ENCODE peak calls at places on chromosomes 11 and 22, in nine cellular contexts. One of them, this sample, is unnamed.

GRCh38 chr11:121699801-121700200 is 247.0 kb upstream of the SORL1-AS1 start:
- DNase-seq in fibroblast of the aortic adventitia: no peak
- DNase-seq in ovary: no peak
- DNase-seq in left ventricle myocardium inferior: no peak
- DNase-seq in MM.1S: no peak
- DNase-seq in B cell: no peak
- DNase-seq in A549: no peak
- DNase-seq in astrocyte of the cerebellum: no peak
- DNase-seq in progenitor cell of endocrine pancreas: no peak
- DNase-seq in this sample: no peak

GRCh38 chr11:83599066-83599465 is 312.9 kb upstream of the CCDC90B start:
- DNase-seq in MM.1S: no peak
- DNase-seq in fibroblast of the aortic adventitia: no peak
- DNase-seq in ovary: no peak
- DNase-seq in B cell: no peak
- DNase-seq in left ventricle myocardium inferior: no peak
- DNase-seq in astrocyte of the cerebellum: no peak
- DNase-seq in A549: no peak
- DNase-seq in progenitor cell of endocrine pancreas: no peak
- DNase-seq in this sample: no peak

GRCh38 chr22:31917227-31917921 is 27.0 kb upstream of the YWHAH start:
- DNase-seq in progenitor cell of endocrine pancreas: no peak
- DNase-seq in ovary: no peak
- DNase-seq in A549: no peak
- DNase-seq in left ventricle myocardium inferior: no peak
- DNase-seq in B cell: peak
- DNase-seq in fibroblast of the aortic adventitia: no peak
- DNase-seq in astrocyte of the cerebellum: no peak
- DNase-seq in MM.1S: no peak
- DNase-seq in this sample: peak

GRCh38 chr11:94821439-94821838 is 53.3 kb downstream of the AMOTL1 start:
- DNase-seq in progenitor cell of endocrine pancreas: no peak
- DNase-seq in left ventricle myocardium inferior: no peak
- DNase-seq in astrocyte of the cerebellum: no peak
- DNase-seq in fibroblast of the aortic adventitia: no peak
- DNase-seq in ovary: no peak
- DNase-seq in A549: no peak
- DNase-seq in B cell: no peak
- DNase-seq in MM.1S: no peak
- DNase-seq in this sample: no peak

GRCh38 chr22:43035250-43035649 is 20.3 kb upstream of the PACSIN2 start:
- DNase-seq in astrocyte of the cerebellum: no peak
- DNase-seq in MM.1S: no peak
- DNase-seq in progenitor cell of endocrine pancreas: no peak
- DNase-seq in fibroblast of the aortic adventitia: no peak
- DNase-seq in A549: no peak
- DNase-seq in ovary: no peak
- DNase-seq in B cell: no peak
- DNase-seq in left ventricle myocardium inferior: no peak
- DNase-seq in this sample: no peak

GRCh38 chr11:112882494-112883381 is 78.5 kb upstream of the NCAM1 start:
- DNase-seq in MM.1S: no peak
- DNase-seq in astrocyte of the cerebellum: no peak
- DNase-seq in A549: no peak
- DNase-seq in left ventricle myocardium inferior: peak
- DNase-seq in fibroblast of the aortic adventitia: peak
- DNase-seq in ovary: no peak
- DNase-seq in B cell: no peak
- DNase-seq in progenitor cell of endocrine pancreas: no peak
- DNase-seq in this sample: no peak

GRCh38 chr11:63866211-63866610 is 27.3 kb downstream of the MARK2 start:
- DNase-seq in left ventricle myocardium inferior: peak
- DNase-seq in fibroblast of the aortic adventitia: peak
- DNase-seq in astrocyte of the cerebellum: peak
- DNase-seq in ovary: peak
- DNase-seq in A549: no peak
- DNase-seq in B cell: no peak
- DNase-seq in progenitor cell of endocrine pancreas: no peak
- DNase-seq in MM.1S: peak
- DNase-seq in this sample: peak

GRCh38 chr11:64629796-64630562 is 39.0 kb downstream of the SLC22A12 start:
- DNase-seq in astrocyte of the cerebellum: no peak
- DNase-seq in MM.1S: no peak
- DNase-seq in ovary: no peak
- DNase-seq in progenitor cell of endocrine pancreas: peak
- DNase-seq in left ventricle myocardium inferior: no peak
- DNase-seq in A549: no peak
- DNase-seq in B cell: no peak
- DNase-seq in fibroblast of the aortic adventitia: no peak
- DNase-seq in this sample: no peak

GRCh38 chr11:61961570-61962212 is 5.7 kb downstream of the FTH1 start:
- DNase-seq in MM.1S: no peak
- DNase-seq in astrocyte of the cerebellum: no peak
- DNase-seq in ovary: no peak
- DNase-seq in fibroblast of the aortic adventitia: peak
- DNase-seq in B cell: no peak
- DNase-seq in progenitor cell of endocrine pancreas: no peak
- DNase-seq in A549: peak
- DNase-seq in left ventricle myocardium inferior: peak
- DNase-seq in this sample: no peak

GRCh38 chr22:19855504-19856409 is 1.1 kb upstream of the GNB1L start:
- DNase-seq in B cell: peak
- DNase-seq in ovary: peak
- DNase-seq in astrocyte of the cerebellum: no peak
- DNase-seq in progenitor cell of endocrine pancreas: no peak
- DNase-seq in MM.1S: peak
- DNase-seq in left ventricle myocardium inferior: no peak
- DNase-seq in A549: peak
- DNase-seq in fibroblast of the aortic adventitia: peak
- DNase-seq in this sample: peak

GRCh38 chr11:78061088-78061920 is 2.4 kb upstream of the THRSP start:
- DNase-seq in astrocyte of the cerebellum: no peak
- DNase-seq in left ventricle myocardium inferior: peak
- DNase-seq in fibroblast of the aortic adventitia: no peak
- DNase-seq in B cell: no peak
- DNase-seq in MM.1S: no peak
- DNase-seq in ovary: no peak
- DNase-seq in progenitor cell of endocrine pancreas: no peak
- DNase-seq in A549: no peak
- DNase-seq in this sample: no peak

GRCh38 chr11:65136515-65137096 is 2.3 kb upstream of the SYVN1 start:
- DNase-seq in left ventricle myocardium inferior: no peak
- DNase-seq in astrocyte of the cerebellum: no peak
- DNase-seq in ovary: no peak
- DNase-seq in progenitor cell of endocrine pancreas: no peak
- DNase-seq in fibroblast of the aortic adventitia: no peak
- DNase-seq in B cell: no peak
- DNase-seq in A549: no peak
- DNase-seq in MM.1S: no peak
- DNase-seq in this sample: no peak

GRCh38 chr11:12016246-12016645 is 7.8 kb upstream of the DKK3 start:
- DNase-seq in progenitor cell of endocrine pancreas: no peak
- DNase-seq in fibroblast of the aortic adventitia: no peak
- DNase-seq in B cell: no peak
- DNase-seq in astrocyte of the cerebellum: no peak
- DNase-seq in A549: no peak
- DNase-seq in MM.1S: no peak
- DNase-seq in ovary: no peak
- DNase-seq in left ventricle myocardium inferior: no peak
- DNase-seq in this sample: no peak

GRCh38 chr11:30579348-30579747 is 6.8 kb downstream of the MPPED2 start:
- DNase-seq in ovary: no peak
- DNase-seq in progenitor cell of endocrine pancreas: no peak
- DNase-seq in astrocyte of the cerebellum: no peak
- DNase-seq in left ventricle myocardium inferior: no peak
- DNase-seq in fibroblast of the aortic adventitia: no peak
- DNase-seq in MM.1S: peak
- DNase-seq in A549: no peak
- DNase-seq in B cell: no peak
- DNase-seq in this sample: no peak
- TF ChIP-seq CTCF in ovary: no peak
- TF ChIP-seq CTCF in progenitor cell of endocrine pancreas: no peak
- TF ChIP-seq CTCF in astrocyte of the cerebellum: no peak
- TF ChIP-seq CTCF in left ventricle myocardium inferior: no peak
- TF ChIP-seq CTCF in fibroblast of the aortic adventitia: no peak
- TF ChIP-seq CTCF in MM.1S: no peak
- TF ChIP-seq CTCF in A549: no peak
- TF ChIP-seq CTCF in B cell: no peak
- TF ChIP-seq CTCF in this sample: no peak

GRCh38 chr11:81570669-81571068 is 1163.0 kb downstream of the FAM181B start:
- DNase-seq in B cell: no peak
- DNase-seq in ovary: no peak
- DNase-seq in A549: no peak
- DNase-seq in MM.1S: no peak
- DNase-seq in left ventricle myocardium inferior: no peak
- DNase-seq in fibroblast of the aortic adventitia: no peak
- DNase-seq in astrocyte of the cerebellum: no peak
- DNase-seq in progenitor cell of endocrine pancreas: no peak
- DNase-seq in this sample: no peak
- TF ChIP-seq CTCF in B cell: no peak
- TF ChIP-seq CTCF in ovary: no peak
- TF ChIP-seq CTCF in A549: no peak
- TF ChIP-seq CTCF in MM.1S: no peak
- TF ChIP-seq CTCF in left ventricle myocardium inferior: no peak
- TF ChIP-seq CTCF in fibroblast of the aortic adventitia: no peak
- TF ChIP-seq CTCF in astrocyte of the cerebellum: no peak
- TF ChIP-seq CTCF in progenitor cell of endocrine pancreas: no peak
- TF ChIP-seq CTCF in this sample: no peak

GRCh38 chr11:102596578-102596977 is 28.6 kb downstream of the MMP20 start:
- DNase-seq in A549: no peak
- DNase-seq in astrocyte of the cerebellum: no peak
- DNase-seq in ovary: no peak
- DNase-seq in fibroblast of the aortic adventitia: no peak
- DNase-seq in progenitor cell of endocrine pancreas: no peak
- DNase-seq in left ventricle myocardium inferior: no peak
- DNase-seq in MM.1S: no peak
- DNase-seq in B cell: no peak
- DNase-seq in this sample: no peak

GRCh38 chr11:102591160-102591718 is 33.9 kb downstream of the MMP20 start:
- DNase-seq in progenitor cell of endocrine pancreas: no peak
- DNase-seq in A549: no peak
- DNase-seq in B cell: no peak
- DNase-seq in MM.1S: no peak
- DNase-seq in ovary: no peak
- DNase-seq in fibroblast of the aortic adventitia: no peak
- DNase-seq in left ventricle myocardium inferior: no peak
- DNase-seq in astrocyte of the cerebellum: no peak
- DNase-seq in this sample: no peak

GRCh38 chr11:102590646-102591045 is 34.5 kb downstream of the MMP20 start:
- DNase-seq in astrocyte of the cerebellum: no peak
- DNase-seq in progenitor cell of endocrine pancreas: no peak
- DNase-seq in A549: no peak
- DNase-seq in ovary: no peak
- DNase-seq in fibroblast of the aortic adventitia: no peak
- DNase-seq in left ventricle myocardium inferior: no peak
- DNase-seq in MM.1S: no peak
- DNase-seq in B cell: no peak
- DNase-seq in this sample: no peak

GRCh38 chr11:102589047-102589459 is 36.1 kb downstream of the MMP20 start:
- DNase-seq in B cell: no peak
- DNase-seq in progenitor cell of endocrine pancreas: no peak
- DNase-seq in astrocyte of the cerebellum: no peak
- DNase-seq in left ventricle myocardium inferior: no peak
- DNase-seq in MM.1S: no peak
- DNase-seq in A549: no peak
- DNase-seq in ovary: no peak
- DNase-seq in fibroblast of the aortic adventitia: no peak
- DNase-seq in this sample: peak

DNA sequence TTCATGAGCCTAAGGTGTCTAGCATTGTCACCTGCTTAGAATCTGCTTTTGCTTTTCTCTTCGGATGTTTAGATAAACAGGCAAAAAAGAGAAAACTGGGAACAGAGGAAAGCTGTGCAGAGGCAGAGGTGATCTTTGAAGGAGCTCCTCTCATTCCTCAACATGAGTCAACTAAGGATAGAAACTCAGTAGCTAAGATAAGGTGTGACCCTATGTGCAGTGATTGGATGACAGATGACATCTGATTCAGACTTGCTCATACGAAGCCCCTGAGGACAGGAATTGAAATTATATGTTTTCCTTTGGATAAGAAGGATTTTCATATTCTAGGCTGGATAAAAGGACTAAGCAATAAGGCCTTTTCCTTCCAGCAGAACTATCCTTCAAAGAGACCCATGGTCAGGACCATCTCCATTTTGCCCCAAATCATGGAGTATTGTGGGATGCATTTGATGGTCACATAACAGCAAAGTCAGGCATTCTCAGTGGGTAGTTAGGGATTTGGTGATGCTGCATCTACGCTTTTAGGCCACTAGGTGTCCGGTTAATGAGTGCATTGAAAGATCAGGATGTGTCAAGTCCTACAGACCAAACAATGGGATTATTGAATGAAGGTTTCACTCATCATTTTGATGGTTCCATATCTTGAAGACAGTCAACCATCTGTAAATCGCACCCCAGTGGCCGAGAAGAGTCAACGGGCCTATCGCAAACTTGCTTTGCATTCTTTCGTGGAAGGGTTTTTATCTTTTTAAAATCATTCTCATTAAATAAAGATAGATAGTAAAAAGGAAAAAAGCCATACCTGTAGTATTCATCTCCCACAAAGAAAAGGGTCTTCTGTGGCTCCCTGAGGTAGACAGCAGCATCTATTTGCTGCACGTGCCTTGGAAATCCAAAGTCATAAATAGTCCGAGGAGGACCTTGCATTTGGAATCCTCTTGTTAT is 32.2 kb downstream of the MMP20 start:
- DNase-seq in fibroblast of the aortic adventitia: peak
- DNase-seq in ovary: no peak
- DNase-seq in astrocyte of the cerebellum: no peak
- DNase-seq in progenitor cell of endocrine pancreas: no peak
- DNase-seq in A549: no peak
- DNase-seq in B cell: no peak
- DNase-seq in MM.1S: peak
- DNase-seq in left ventricle myocardium inferior: no peak
- DNase-seq in this sample: no peak
- TF ChIP-seq CTCF in fibroblast of the aortic adventitia: peak
- TF ChIP-seq CTCF in ovary: no peak
- TF ChIP-seq CTCF in astrocyte of the cerebellum: peak
- TF ChIP-seq CTCF in progenitor cell of endocrine pancreas: peak
- TF ChIP-seq CTCF in A549: peak
- TF ChIP-seq CTCF in B cell: peak
- TF ChIP-seq CTCF in MM.1S: peak
- TF ChIP-seq CTCF in left ventricle myocardium inferior: peak
- TF ChIP-seq CTCF in this sample: peak

GRCh38 chr22:33023119-33023827 is 34.9 kb downstream of the SYN3 start:
- DNase-seq in left ventricle myocardium inferior: no peak
- DNase-seq in astrocyte of the cerebellum: no peak
- DNase-seq in fibroblast of the aortic adventitia: no peak
- DNase-seq in progenitor cell of endocrine pancreas: no peak
- DNase-seq in MM.1S: no peak
- DNase-seq in ovary: no peak
- DNase-seq in B cell: no peak
- DNase-seq in A549: no peak
- DNase-seq in this sample: no peak
- TF ChIP-seq CTCF in left ventricle myocardium inferior: no peak
- TF ChIP-seq CTCF in astrocyte of the cerebellum: no peak
- TF ChIP-seq CTCF in fibroblast of the aortic adventitia: no peak
- TF ChIP-seq CTCF in progenitor cell of endocrine pancreas: no peak
- TF ChIP-seq CTCF in MM.1S: no peak
- TF ChIP-seq CTCF in ovary: no peak
- TF ChIP-seq CTCF in B cell: no peak
- TF ChIP-seq CTCF in A549: no peak
- TF ChIP-seq CTCF in this sample: no peak